ENCODE peak calls at places on chromosome 16, in seven cellular contexts. R is HEK293T, Z is EL, P is renal cortical epithelial cell, T is T47D, S is AG09309, X is nephron progenitor cell. Q is an unnamed sample.
A peak's percentile ranks its signal among the peaks of the same experiment; 100 is the strongest.

GRCh38 chr16:27218756-27219155 is 15.4 kb downstream of the KDM8 start:
- DNase-seq in R (no peak), Z (no peak), P (no peak), T (no peak), S (no peak), X (no peak), Q (no peak)

GRCh38 chr16:17245727-17246576 is 224.8 kb downstream of the XYLT1 start:
- DNase-seq in R (no peak), Z (no peak), P (no peak), T (no peak), S (no peak), X (no peak), Q (no peak)

GRCh38 chr16:66612422-66612821 is 7.9 kb downstream of the CMTM3 start:
- DNase-seq in R (no peak), Z (no peak), P (no peak), T (no peak), S (no peak), X (no peak), Q (no peak)

GRCh38 chr16:66044089-66044488 is 322.4 kb upstream of the CDH5 start:
- DNase-seq in R (no peak), Z (no peak), P (no peak), T (no peak), S (no peak), X (no peak), Q (no peak)

GRCh38 chr16:31128711-31129567 is 6.6 kb downstream of the PRSS8 start:
- DNase-seq in R (no peak), Z (no peak), P (peak; percentile 24), T (peak; percentile 82), S (no peak), X (no peak), Q (no peak)

GRCh38 chr16:6835941-6836340 is 496.7 kb upstream of the RBFOX1 start:
- DNase-seq in R (no peak), Z (no peak), P (peak; percentile 70), T (no peak), S (no peak), X (no peak), Q (no peak)

GRCh38 chr16:58638148-58639036 is 8.8 kb upstream of the CNOT1 start:
- DNase-seq in R (peak; percentile 26), Z (peak; percentile 89), P (peak; percentile 83), T (peak; percentile 41), S (peak; percentile 72), X (no peak), Q (peak; percentile 66)

GRCh38 chr16:67781548-67781921 is 24.8 kb downstream of the RANBP10 start:
- DNase-seq in R (no peak), Z (no peak), P (no peak), T (no peak), S (no peak), X (no peak), Q (no peak)

GRCh38 chr16:56360117-56361008 is 65.0 kb downstream of the AMFR start:
- DNase-seq in R (no peak), Z (no peak), P (no peak), T (no peak), S (no peak), X (no peak), Q (no peak)

GRCh38 chr16:57591870-57592485 is 36.5 kb upstream of the ADGRG1 start:
- DNase-seq in R (no peak), Z (no peak), P (no peak), T (no peak), S (no peak), X (no peak), Q (no peak)

GRCh38 chr16:85657267-85657650 is 31.5 kb downstream of the GINS2 start:
- DNase-seq in R (no peak), Z (no peak), P (no peak), T (no peak), S (no peak), X (no peak), Q (no peak)

GRCh38 chr16:23597003-23597756 is 1.1 kb upstream of the NDUFAB1 start:
- DNase-seq in R (peak; percentile 52), Z (peak; percentile 30), P (no peak), T (peak; percentile 21), S (no peak), X (peak; percentile 18), Q (no peak)

GRCh38 chr16:56967733-56968132 is 6.0 kb downstream of the CETP start:
- DNase-seq in R (no peak), Z (peak; percentile 59), P (peak; percentile 37), T (no peak), S (no peak), X (no peak), Q (no peak)